ENCODE peak calls at places on chromosomes 2 and 18, in six cellular contexts. A is mucosa of descending colon, P is HCT116, W is uterus, U is WERI-Rb-1, X is astrocyte. D is an unnamed sample.

GRCh38 chr2:220120004-220120403 is 492.6 kb downstream of the SLC4A3 start:
- DNase-seq in P (no peak), W (no peak), X (no peak), U (no peak), A (no peak), D (no peak)

GRCh38 chr2:148517296-148517695 is 127.3 kb upstream of the EPC2 start:
- DNase-seq in U (no peak), X (no peak), P (no peak), A (no peak), W (no peak), D (no peak)

GRCh38 chr2:9220201-9220600 is 13.6 kb downstream of the ASAP2 start:
- DNase-seq in U (no peak), X (no peak), P (no peak), W (no peak), A (no peak), D (no peak)

GRCh38 chr2:222424281-222424728 is at the start of gene SGPP2:
- DNase-seq in U (no peak), P (no peak), A (peak; percentile 83), X (no peak), W (no peak), D (no peak)

GRCh38 chr2:208360259-208361076 is 46.1 kb upstream of the PTH2R start:
- DNase-seq in X (no peak), P (no peak), U (no peak), W (no peak), A (no peak), D (no peak)

GRCh38 chr18:12750076-12750707 is 47.4 kb downstream of the PSMG2 start:
- DNase-seq in P (no peak), X (peak; percentile 22), U (no peak), A (peak; percentile 21), W (no peak), D (no peak)

GRCh38 chr2:20173496-20174402 is 51.2 kb downstream of the SDC1 start:
- DNase-seq in A (no peak), X (no peak), U (no peak), P (no peak), W (no peak), D (no peak)

GRCh38 chr2:239165206-239165831 is 235.5 kb downstream of the HDAC4 start:
- DNase-seq in P (no peak), A (no peak), U (no peak), X (no peak), W (no peak), D (no peak)

GRCh38 chr2:239561448-239562001 is 160.7 kb upstream of the HDAC4 start:
- DNase-seq in U (no peak), A (peak; percentile 35), X (no peak), W (peak; percentile 39), P (no peak), D (peak; percentile 14)

GRCh38 chr2:174341995-174342571 is 7.3 kb downstream of the SP9 start:
- DNase-seq in W (peak; percentile 23), A (peak; percentile 7), U (no peak), P (no peak), X (no peak), D (no peak)

GRCh38 chr2:217756375-217757107 is 246.3 kb downstream of the TNS1 start:
- DNase-seq in X (peak; percentile 32), U (peak; percentile 83), P (peak; percentile 40), W (peak; percentile 79), A (peak; percentile 71), D (peak; percentile 17)

GRCh38 chr2:197269173-197269572 is 41.4 kb downstream of the ANKRD44 start:
- DNase-seq in X (peak; percentile 60), A (no peak), U (no peak), W (no peak), P (no peak), D (no peak)

GRCh38 chr18:45628979-45629958 is 14.0 kb downstream of the SLC14A2 start:
- DNase-seq in A (no peak), U (peak; percentile 16), P (no peak), W (no peak), X (peak; percentile 71), D (peak; percentile 67)

GRCh38 chr2:18219676-18220075 is 340.8 kb downstream of the RDH14 start:
- DNase-seq in U (no peak), W (no peak), A (no peak), P (no peak), X (no peak), D (no peak)
- TF ChIP-seq CTCF in U (peak; percentile 32), W (no peak), A (no peak), P (no peak), X (peak; percentile 13), D (peak; percentile 49)

DNA sequence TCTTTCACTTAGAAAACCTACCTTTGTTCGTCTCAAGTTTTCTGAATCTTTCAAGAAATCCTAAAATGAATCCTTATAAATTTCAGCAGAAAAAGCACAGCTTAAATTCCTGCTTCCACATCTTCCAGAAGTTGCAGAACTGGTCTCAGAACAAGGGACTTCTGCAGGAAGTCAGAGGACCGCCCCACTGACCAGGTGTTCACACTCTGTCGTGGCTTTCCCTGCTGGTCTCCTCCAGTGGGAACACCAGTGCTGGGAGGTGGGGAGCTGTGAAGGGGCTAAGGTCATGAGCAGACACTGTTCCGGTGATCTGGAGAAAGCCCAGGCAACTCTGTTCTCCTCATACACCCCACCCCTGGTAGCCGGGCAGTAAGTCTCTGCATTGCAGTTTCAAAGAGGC is 3.5 kb downstream of the FAM110C start:
- DNase-seq in A (peak; percentile 50), W (no peak), U (no peak), P (no peak), X (no peak), D (no peak)
- H3K4me3 ChIP-seq in A (no peak overlapping the region), W (no peak overlapping the region), U (no peak overlapping the region), P (no peak overlapping the region), X (no peak overlapping the region), D (no peak overlapping the region)

GRCh38 chr2:74197049-74197448 is 1.4 kb upstream of the MTHFD2 start:
- DNase-seq in A (no peak), P (no peak), W (no peak), X (no peak), U (no peak), D (no peak)
- H3K36me3 ChIP-seq in A (no peaks in the 10 kb centered on the region), P (peaks cover 5% of the 10 kb centered on the region), W (no peaks in the 10 kb centered on the region), X (no peaks in the 10 kb centered on the region), U (peaks cover 21% of the 10 kb centered on the region), D (no peaks in the 10 kb centered on the region)

DNA sequence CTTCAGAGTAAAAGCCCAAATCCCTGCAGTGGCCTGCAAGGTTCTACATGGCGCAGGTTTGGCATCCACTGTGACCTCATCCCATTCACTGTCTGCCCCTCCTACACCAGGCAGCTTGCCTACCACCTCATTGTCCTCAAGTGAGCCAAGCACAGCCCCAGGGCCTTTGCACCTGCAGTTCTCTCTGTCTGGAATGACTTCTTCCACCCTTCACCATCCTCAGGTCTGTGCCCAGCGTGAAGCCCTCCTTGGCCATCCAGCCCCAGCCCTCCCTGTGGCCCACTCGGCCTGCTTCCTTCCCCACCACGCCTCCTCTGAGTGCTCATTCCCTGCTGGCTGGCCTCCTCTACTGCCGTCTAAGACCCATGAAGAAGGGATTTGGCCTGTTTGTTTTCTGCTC is 32.6 kb upstream of the UBE2F start:
- DNase-seq in P (no peak), W (no peak), X (no peak), U (no peak), A (no peak), D (no peak)
- TF ChIP-seq CTCF in P (no peak), W (no peak), X (no peak), U (no peak), A (no peak), D (no peak)

GRCh38 chr2:46077522-46078062 is 219.6 kb upstream of the EPAS1 start:
- DNase-seq in A (no peak), W (no peak), U (no peak), P (no peak), X (no peak), D (no peak)
- H3K4me3 ChIP-seq in A (no peak overlapping the region), W (no peak overlapping the region), U (no peak overlapping the region), P (no peak overlapping the region), X (no peak overlapping the region), D (no peak overlapping the region)

GRCh38 chr2:105099153-105099552 is 61.3 kb downstream of the MRPS9 start:
- DNase-seq in A (no peak), X (no peak), P (no peak), W (no peak), U (no peak), D (no peak)
- H3K36me3 ChIP-seq in A (no peaks in the 10 kb centered on the region), X (peaks cover 17% of the 10 kb centered on the region), P (peaks cover 4% of the 10 kb centered on the region), W (no peaks in the 10 kb centered on the region), U (peaks cover 12% of the 10 kb centered on the region), D (peaks cover 3% of the 10 kb centered on the region)

GRCh38 chr2:45443012-45443411 is 168.1 kb downstream of the SRBD1 start:
- DNase-seq in U (no peak), P (no peak), W (no peak), A (no peak), X (no peak), D (no peak)

GRCh38 chr2:45442026-45442425 is 169.0 kb downstream of the SRBD1 start:
- DNase-seq in U (no peak), X (no peak), P (no peak), A (no peak), W (no peak), D (no peak)

GRCh38 chr2:45438872-45439665 is 172.0 kb downstream of the SRBD1 start:
- DNase-seq in X (no peak), U (no peak), A (no peak), P (no peak), W (no peak), D (no peak)

GRCh38 chr2:45441571-45441970 is 169.5 kb downstream of the SRBD1 start:
- DNase-seq in X (no peak), P (no peak), W (no peak), A (no peak), U (no peak), D (no peak)

DNA sequence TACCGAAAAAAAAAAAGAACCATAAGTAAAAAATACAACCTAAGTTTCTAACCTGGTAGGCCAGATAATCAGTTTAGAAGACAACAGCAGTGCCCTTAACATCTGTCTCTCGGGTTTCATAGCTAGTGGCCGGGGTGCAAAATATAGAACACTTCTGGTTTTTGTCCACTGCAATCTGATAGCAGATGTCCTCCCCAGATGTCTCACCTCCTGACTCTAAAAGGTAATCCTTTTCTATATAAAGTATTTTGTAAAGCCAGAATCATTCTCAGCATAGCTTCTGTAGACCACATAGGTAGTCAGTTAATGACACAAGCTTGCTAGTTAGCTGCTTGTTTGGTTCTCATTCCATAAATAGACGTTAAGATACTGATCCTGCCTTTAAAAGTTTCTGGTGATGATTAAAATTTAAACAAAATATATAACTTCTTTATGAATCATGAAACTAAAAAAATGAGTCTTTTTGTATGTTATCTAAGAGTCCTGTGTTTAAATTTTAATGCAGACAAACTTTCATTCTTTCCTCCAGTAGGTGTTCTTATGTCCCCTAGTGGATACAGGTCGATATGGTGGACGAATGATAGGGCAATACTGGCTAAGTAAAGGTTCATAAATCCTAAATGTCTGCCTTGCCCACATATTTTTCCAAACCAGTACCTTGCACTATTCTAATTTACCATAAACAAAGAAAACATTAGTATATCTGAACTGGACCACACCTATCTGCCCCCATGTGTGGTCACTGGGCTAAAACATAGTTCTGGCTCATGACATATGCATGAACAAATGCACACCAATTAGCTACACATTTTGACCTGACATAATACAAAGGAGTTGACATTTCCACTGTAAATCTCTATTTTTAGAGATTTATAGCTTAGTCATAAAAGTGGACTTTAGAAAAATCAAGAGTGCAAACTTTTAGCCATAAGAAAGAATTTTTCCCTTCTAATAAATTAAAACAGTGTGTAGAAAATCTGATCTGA is 171.0 kb downstream of the SRBD1 start:
- DNase-seq in A (no peak), X (no peak), U (no peak), W (no peak), P (no peak), D (no peak)
- TF ChIP-seq CTCF in A (no peak), X (peak; percentile 25), U (no peak), W (no peak), P (peak; percentile 34), D (peak; percentile 54)

DNA sequence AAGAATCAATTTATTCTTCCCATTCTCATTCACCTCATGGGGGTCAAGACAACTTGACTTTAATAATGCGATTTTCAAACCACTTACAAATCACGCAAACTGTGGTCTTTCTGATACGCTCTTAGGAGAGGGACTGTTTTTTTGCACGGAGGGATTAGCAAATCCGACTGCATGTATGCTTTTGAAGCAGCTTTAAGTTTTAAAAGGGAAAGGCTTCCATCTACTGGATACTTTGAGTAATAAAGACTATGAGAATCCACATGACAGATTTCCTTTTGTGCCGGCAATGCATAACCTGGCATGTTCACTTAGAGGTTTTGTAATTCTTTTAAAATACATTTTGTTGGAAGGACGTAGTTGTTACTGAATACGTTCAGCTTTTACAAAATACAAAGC is 322.9 kb upstream of the KCNJ3 start:
- DNase-seq in P (peak; percentile 56), X (peak; percentile 20), A (no peak), U (peak; percentile 11), W (no peak), D (no peak)
- H3K4me3 ChIP-seq in P (no peak overlapping the region), X (no peak overlapping the region), A (no peak overlapping the region), U (peak overlapping the region; percentile 32), W (no peak overlapping the region), D (no peak overlapping the region)